ENCODE peak calls at places on chromosomes 3 and 15, in eight cellular contexts. K, C, E, R, Z, X, Y and V are unnamed samples.
A peak's percentile ranks its signal among the peaks of the same experiment; 100 is the strongest.

GRCh38 chr15:73142802-73143762 is 90.8 kb downstream of the NEO1 start:
- DNase-seq in Y (no peak), C (no peak), K (no peak), R (no peak), E (no peak), X (no peak), Z (no peak), V (no peak)

GRCh38 chr15:81418891-81419290 is 44.9 kb upstream of the TMC3 start:
- DNase-seq in Z (no peak), X (no peak), K (no peak), E (no peak), R (no peak), C (no peak), Y (no peak), V (no peak)

GRCh38 chr15:39471791-39472190 is 109.1 kb upstream of the THBS1 start:
- DNase-seq in Z (no peak), K (no peak), X (no peak), Y (no peak), E (no peak), R (no peak), C (no peak), V (no peak)

GRCh38 chr3:141367038-141367730 is 1.1 kb upstream of the ZBTB38 start:
- DNase-seq in Y (no peak), E (no peak), X (no peak), R (no peak), C (peak; percentile 100), Z (peak; percentile 68), K (no peak), V (peak; percentile 56)

GRCh38 chr3:132344666-132345280 is 27.6 kb downstream of the ACP3 start:
- DNase-seq in X (no peak), R (no peak), E (no peak), Y (no peak), C (no peak), Z (no peak), K (no peak), V (no peak)

GRCh38 chr3:4738737-4739274 is 240.4 kb upstream of the BHLHE40 start:
- DNase-seq in E (no peak), R (no peak), Z (no peak), Y (no peak), C (no peak), X (peak; percentile 35), K (no peak), V (no peak)

GRCh38 chr15:77012868-77013267 is 17.9 kb downstream of the PSTPIP1 start:
- DNase-seq in X (no peak), Y (no peak), E (no peak), C (no peak), Z (no peak), R (no peak), K (no peak), V (no peak)

GRCh38 chr3:149151843-149152242 is 22.4 kb downstream of the HPS3 start:
- DNase-seq in E (no peak), Y (no peak), K (no peak), R (no peak), C (peak; percentile 68), Z (no peak), X (no peak), V (no peak)

DNA sequence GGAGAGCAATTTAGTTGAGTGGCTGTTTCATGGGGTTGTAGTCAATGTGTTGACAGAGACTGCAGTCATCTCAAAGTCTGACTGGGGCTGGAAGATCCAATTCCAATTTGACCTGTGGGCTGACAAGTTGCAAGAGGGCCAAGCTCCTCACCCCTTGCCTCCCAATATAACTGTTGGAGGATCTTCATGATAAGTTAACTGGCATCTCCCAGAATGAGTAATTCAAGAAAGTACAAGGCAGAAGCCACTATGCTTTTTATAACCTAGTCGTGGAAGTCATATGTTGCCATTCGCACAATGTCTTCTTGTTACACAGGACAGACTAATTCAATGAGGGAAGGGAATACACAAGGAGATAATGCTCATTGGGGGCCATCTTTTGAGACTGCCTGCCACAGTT is 29.1 kb downstream of the GPR15 start:
- DNase-seq in E (no peak), R (no peak), C (no peak), Y (no peak), K (no peak), Z (no peak), X (no peak), V (no peak)
- H3K4me3 ChIP-seq in E (no peak overlapping the region), R (no peak overlapping the region), C (no peak overlapping the region), Y (no peak overlapping the region), K (no peak overlapping the region), Z (no peak overlapping the region), X (no peak overlapping the region), V (no peak overlapping the region)

GRCh38 chr3:124837065-124837464 is 50.1 kb downstream of the ITGB5 start:
- DNase-seq in R (no peak), Z (no peak), K (no peak), E (no peak), X (no peak), C (no peak), Y (no peak), V (no peak)

GRCh38 chr3:124838963-124839362 is 48.2 kb downstream of the ITGB5 start:
- DNase-seq in Y (no peak), K (no peak), C (no peak), R (no peak), X (no peak), E (no peak), Z (no peak), V (no peak)

GRCh38 chr3:124836448-124836847 is 50.7 kb downstream of the ITGB5 start:
- DNase-seq in C (no peak), Z (no peak), X (no peak), R (no peak), K (no peak), E (no peak), Y (no peak), V (no peak)

GRCh38 chr3:124839896-124840295 is 47.3 kb downstream of the ITGB5 start:
- DNase-seq in X (no peak), Z (no peak), R (no peak), E (no peak), Y (no peak), C (no peak), K (peak; percentile 40), V (no peak)

GRCh38 chr3:124837730-124838186 is 49.4 kb downstream of the ITGB5 start:
- DNase-seq in X (peak; percentile 67), R (no peak), C (peak; percentile 79), E (peak; percentile 71), Z (peak; percentile 63), Y (no peak), K (peak; percentile 47), V (peak; percentile 76)
- H3K4me1 ChIP-seq in X (peaks cover 79% of the 10 kb centered on the region), R (peaks cover 23% of the 10 kb centered on the region), C (peaks cover 27% of the 10 kb centered on the region), E (peaks cover 97% of the 10 kb centered on the region), Z (peaks cover 43% of the 10 kb centered on the region), Y (peaks cover 31% of the 10 kb centered on the region), K (peaks cover 37% of the 10 kb centered on the region), V (peaks cover 11% of the 10 kb centered on the region)

GRCh38 chr3:126983276-126983652 is 349 bp downstream of the PLXNA1 start:
- DNase-seq in R (no peak), X (peak; percentile 21), E (no peak), K (no peak), Z (no peak), C (peak; percentile 18), Y (no peak), V (no peak)
- H3K4me3 ChIP-seq in R (peak overlapping the region; percentile 96), X (peak overlapping the region; percentile 80), E (peak overlapping the region; percentile 85), K (no peak overlapping the region), Z (peak overlapping the region; percentile 80), C (peak overlapping the region; percentile 89), Y (peak overlapping the region; percentile 79), V (peak overlapping the region; percentile 59)

DNA sequence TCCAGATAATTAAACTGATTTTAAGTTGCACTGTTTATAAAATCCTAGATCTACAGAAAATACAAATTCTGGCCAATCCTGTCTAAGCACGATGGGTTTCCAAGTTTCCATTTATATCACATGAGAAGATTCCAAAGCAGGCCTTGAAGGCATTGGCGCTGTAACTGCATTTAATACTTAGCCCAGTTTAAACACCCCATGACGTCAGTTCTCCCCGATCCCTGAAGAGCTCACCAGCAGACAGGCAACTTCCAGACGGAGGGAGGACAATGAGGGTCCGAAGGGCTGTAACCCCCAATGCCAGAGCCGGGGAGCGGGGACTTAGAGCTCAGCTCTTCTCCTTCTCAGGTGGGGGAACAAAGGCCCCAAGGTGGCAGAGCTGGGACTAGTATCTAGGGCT is 117.3 kb downstream of the XXYLT1 start:
- DNase-seq in Z (no peak), E (no peak), Y (no peak), C (peak; percentile 34), K (no peak), R (no peak), X (no peak), V (no peak)
- H3K4me1 ChIP-seq in Z (peaks cover 21% of the 10 kb centered on the region), E (peaks cover 95% of the 10 kb centered on the region), Y (peaks cover 51% of the 10 kb centered on the region), C (peaks cover 24% of the 10 kb centered on the region), K (peaks cover 29% of the 10 kb centered on the region), R (peaks cover 40% of the 10 kb centered on the region), X (peaks cover 85% of the 10 kb centered on the region), V (peaks cover 17% of the 10 kb centered on the region)

DNA sequence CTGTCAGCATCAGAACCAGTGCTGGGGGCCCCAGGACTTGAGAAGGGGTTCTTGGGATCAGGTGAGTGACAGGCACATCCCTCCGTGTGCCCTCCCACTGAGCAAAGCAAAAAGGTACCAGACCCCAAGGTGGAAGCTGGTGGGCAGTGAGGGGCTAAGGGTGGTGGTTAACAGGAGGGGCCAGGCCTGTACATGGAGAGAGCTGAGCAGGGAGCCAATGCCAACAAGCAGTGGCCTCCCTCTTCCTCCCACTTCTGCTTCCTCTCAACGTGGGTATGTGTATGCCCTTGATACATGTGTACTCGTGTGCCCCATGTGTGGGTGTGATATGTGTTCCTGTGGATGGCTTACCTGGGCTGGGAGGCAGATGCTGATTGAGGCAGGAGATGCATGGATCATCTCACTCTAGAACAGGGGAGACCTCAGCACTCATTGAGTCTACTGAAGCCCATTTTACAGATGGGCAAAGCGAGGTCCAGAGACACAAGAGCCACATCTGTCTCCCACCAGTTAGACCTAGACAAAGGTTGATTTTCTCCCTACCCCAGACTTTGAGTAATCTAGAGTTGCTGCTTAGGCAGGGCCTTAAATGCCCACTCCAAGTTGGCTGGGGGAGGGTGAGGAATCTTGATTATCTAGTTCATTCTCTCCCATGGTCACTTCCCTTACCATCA is 945 bp downstream of the VIPR1 start:
- DNase-seq in Y (no peak), Z (no peak), X (no peak), K (peak; percentile 35), E (no peak), R (no peak), C (no peak), V (no peak)
- H3K4me3 ChIP-seq in Y (no peak overlapping the region), Z (peak overlapping the region; percentile 61), X (peak overlapping the region; percentile 52), K (peak overlapping the region; percentile 84), E (peak overlapping the region; percentile 68), R (peak overlapping the region; percentile 82), C (no peak overlapping the region), V (no peak overlapping the region)

DNA sequence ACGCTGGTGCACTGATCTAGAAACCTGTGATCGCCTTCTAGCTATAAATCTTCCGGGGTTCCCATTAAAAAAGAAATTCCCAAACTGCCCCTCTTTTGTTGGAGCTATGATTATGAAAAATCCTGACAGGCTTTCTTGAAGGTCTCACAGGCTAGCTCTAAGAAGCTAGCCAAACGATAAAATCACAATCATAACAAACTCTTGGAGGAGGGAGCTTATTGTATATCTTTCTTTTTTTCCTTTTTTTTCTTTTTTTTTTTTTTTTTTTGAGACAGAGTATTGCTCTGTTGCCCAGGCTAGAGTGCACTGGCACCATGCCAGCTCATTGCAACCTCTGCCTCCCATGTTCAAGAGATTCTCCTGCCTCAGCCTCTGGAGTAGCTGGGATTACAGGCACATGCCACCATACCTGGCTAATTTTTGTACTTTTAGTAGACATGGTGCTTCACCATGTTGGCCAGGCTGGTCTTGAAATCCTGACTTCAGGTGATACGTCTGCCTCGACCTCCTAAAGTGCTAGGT is 72.0 kb downstream of the MYO1E start:
- DNase-seq in E (no peak), Y (no peak), X (peak; percentile 26), C (peak; percentile 58), Z (peak; percentile 42), K (peak; percentile 29), R (no peak), V (peak; percentile 36)
- H3K4me1 ChIP-seq in E (peaks cover 54% of the 10 kb centered on the region), Y (peaks cover 46% of the 10 kb centered on the region), X (peaks cover 63% of the 10 kb centered on the region), C (no peaks in the 10 kb centered on the region), Z (peaks cover 44% of the 10 kb centered on the region), K (no peaks in the 10 kb centered on the region), R (peaks cover 8% of the 10 kb centered on the region), V (peaks cover 12% of the 10 kb centered on the region)